ENCODE peak calls at places on chromosomes 6 and 20, in nine cellular contexts. I, O, X, W, J, Q, H, K and Z are unnamed samples.
A peak's percentile ranks its signal among the peaks of the same experiment; 100 is the strongest.

GRCh38 chr6:166997768-166998255 is 1.4 kb upstream of the CEP43 start:
- DNase-seq in I (peak; percentile 15), O (peak; percentile 16), X (peak; percentile 17), W (peak; percentile 75), J (peak; percentile 81), Q (peak; percentile 19), H (no peak), K (peak; percentile 82), Z (peak; percentile 72)

GRCh38 chr6:158770948-158771347 is 48.2 kb downstream of the EZR start:
- DNase-seq in I (no peak), O (no peak), X (no peak), W (no peak), J (no peak), Q (peak; percentile 38), H (peak; percentile 17), K (peak; percentile 68), Z (no peak)

GRCh38 chr20:14488756-14489479 is 151.5 kb upstream of the FLRT3 start:
- DNase-seq in I (no peak), O (no peak), X (no peak), W (peak; percentile 12), J (no peak), Q (no peak), H (no peak), K (no peak), Z (no peak)

GRCh38 chr6:30748851-30749540 is 4.6 kb upstream of the IER3 start:
- DNase-seq in I (no peak), O (no peak), X (no peak), W (peak; percentile 51), J (peak; percentile 63), Q (no peak), H (no peak), K (no peak), Z (peak; percentile 90)

GRCh38 chr20:57374931-57375651 is 16.1 kb upstream of the RBM38 start:
- DNase-seq in I (no peak), O (no peak), X (no peak), W (no peak), J (no peak), Q (no peak), H (no peak), K (peak; percentile 92), Z (no peak)

GRCh38 chr6:108799356-108799720 is 48.9 kb upstream of the ARMC2 start:
- DNase-seq in I (no peak), O (no peak), X (no peak), W (no peak), J (no peak), Q (no peak), H (no peak), K (no peak), Z (no peak)

GRCh38 chr6:73508776-73509175 is 12.1 kb downstream of the EEF1A1 start:
- DNase-seq in I (no peak), O (no peak), X (no peak), W (no peak), J (no peak), Q (no peak), H (no peak), K (no peak), Z (no peak)

GRCh38 chr20:6956056-6956455 is 188.6 kb downstream of the BMP2 start:
- DNase-seq in I (no peak), O (no peak), X (no peak), W (no peak), J (peak; percentile 24), Q (no peak), H (no peak), K (no peak), Z (peak; percentile 67)

GRCh38 chr6:132964101-132964867 is 149.9 kb downstream of the RPS12 start:
- DNase-seq in I (no peak), O (no peak), X (no peak), W (peak; percentile 69), J (peak; percentile 53), Q (no peak), H (no peak), K (no peak), Z (peak; percentile 17)

GRCh38 chr20:87372-87771 is at the start of gene DEFB125:
- DNase-seq in I (no peak), O (no peak), X (no peak), W (no peak), J (no peak), Q (no peak), H (no peak), K (no peak), Z (peak; percentile 6)

GRCh38 chr6:133956413-133957049 is 3.5 kb downstream of the TBPL1 start:
- DNase-seq in I (no peak), O (no peak), X (no peak), W (no peak), J (no peak), Q (no peak), H (no peak), K (no peak), Z (no peak)

GRCh38 chr20:43409041-43409913 is 48.4 kb upstream of the SRSF6 start:
- DNase-seq in I (no peak), O (peak; percentile 8), X (no peak), W (peak; percentile 53), J (peak; percentile 65), Q (no peak), H (no peak), K (no peak), Z (peak; percentile 31)

GRCh38 chr6:116393430-116393829 is 22.7 kb downstream of the DSE start:
- DNase-seq in I (no peak), O (no peak), X (no peak), W (peak; percentile 28), J (peak; percentile 38), Q (no peak), H (no peak), K (no peak), Z (no peak)

GRCh38 chr6:139448094-139448649 is 73.7 kb upstream of the CITED2 start:
- DNase-seq in I (no peak), O (no peak), X (no peak), W (peak; percentile 45), J (peak; percentile 70), Q (no peak), H (no peak), K (no peak), Z (no peak)

GRCh38 chr6:156880913-156881312 is 103.7 kb downstream of the ARID1B start:
- DNase-seq in I (no peak), O (no peak), X (no peak), W (no peak), J (no peak), Q (no peak), H (no peak), K (no peak), Z (no peak)

GRCh38 chr6:43036712-43037111 is 15.3 kb downstream of the RRP36 start:
- DNase-seq in I (no peak), O (no peak), X (no peak), W (no peak), J (no peak), Q (no peak), H (no peak), K (no peak), Z (no peak)

GRCh38 chr6:31356216-31356945 is 598 bp downstream of the HLA-B start:
- DNase-seq in I (no peak), O (no peak), X (no peak), W (no peak), J (peak; percentile 36), Q (no peak), H (no peak), K (no peak), Z (no peak)

GRCh38 chr6:30006170-30007131 is 54.6 kb upstream of the POLR1H start:
- DNase-seq in I (no peak), O (no peak), X (no peak), W (no peak), J (no peak), Q (no peak), H (no peak), K (peak; percentile 78), Z (no peak)

GRCh38 chr6:47479874-47480273 is 2.3 kb downstream of the CD2AP start:
- DNase-seq in I (no peak), O (no peak), X (no peak), W (no peak), J (no peak), Q (no peak), H (no peak), K (no peak), Z (no peak)

GRCh38 chr6:124772733-124773319 is 189.4 kb upstream of the RNF217 start:
- DNase-seq in I (no peak), O (no peak), X (no peak), W (no peak), J (no peak), Q (no peak), H (no peak), K (no peak), Z (no peak)

GRCh38 chr20:3843490-3843889 is 3.1 kb upstream of the MAVS start:
- DNase-seq in I (no peak), O (peak; percentile 27), X (no peak), W (peak; percentile 92), J (peak; percentile 83), Q (no peak), H (no peak), K (no peak), Z (no peak)

GRCh38 chr6:82740066-82740465 is 325.6 kb downstream of the UBE3D start:
- DNase-seq in I (no peak), O (no peak), X (no peak), W (no peak), J (no peak), Q (no peak), H (no peak), K (no peak), Z (peak; percentile 9)

GRCh38 chr6:113970808-113971676 is at the start of gene HDAC2:
- DNase-seq in I (peak; percentile 89), O (peak; percentile 37), X (peak; percentile 77), W (peak; percentile 77), J (peak; percentile 83), Q (peak; percentile 83), H (peak; percentile 85), K (peak; percentile 93), Z (peak; percentile 35)

GRCh38 chr6:44649365-44650025 is 262.0 kb downstream of the CDC5L start:
- DNase-seq in I (no peak), O (no peak), X (no peak), W (peak; percentile 87), J (peak; percentile 71), Q (no peak), H (no peak), K (no peak), Z (peak; percentile 57)